ENCODE peak calls at places on chromosomes 12 and 14, in seven cellular contexts. P is colonic mucosa, C is fibroblast of lung, B is mesendoderm, L is neuronal stem cell, N is H1, V is endothelial cell of umbilical vein. U is an unnamed sample.

GRCh38 chr12:50221228-50222008 is 54.2 kb upstream of the CERS5 start:
- DNase-seq in P (no peak), C (peak), B (peak), L (peak), N (no peak), V (peak), U (no peak)

GRCh38 chr12:51371295-51371953 is 19.8 kb downstream of the GALNT6 start:
- DNase-seq in P (no peak), C (peak), B (peak), L (peak), N (no peak), V (peak), U (peak)

GRCh38 chr12:33000016-33000415 is 103.4 kb upstream of the PKP2 start:
- DNase-seq in P (no peak), C (no peak), B (no peak), L (no peak), N (no peak), V (no peak), U (no peak)

GRCh38 chr12:55636116-55636655 is 506 bp upstream of the OR10P1 start:
- DNase-seq in P (no peak), C (no peak), B (no peak), L (no peak), N (no peak), V (no peak), U (no peak)

GRCh38 chr14:31492759-31493498 is 5.1 kb upstream of the GPR33 start:
- DNase-seq in P (no peak), C (no peak), B (no peak), L (no peak), N (no peak), V (no peak), U (no peak)

GRCh38 chr12:123934016-123934620 is 38.5 kb downstream of the CCDC92 start:
- DNase-seq in P (no peak), C (no peak), B (no peak), L (no peak), N (no peak), V (no peak), U (peak)

GRCh38 chr12:66188584-66189475 is at the start of gene IRAK3:
- DNase-seq in P (peak), C (peak), B (peak), L (peak), N (peak), V (peak), U (peak)

GRCh38 chr12:121205491-121205890 is 4.4 kb upstream of the P2RX4 start:
- DNase-seq in P (no peak), C (no peak), B (no peak), L (no peak), N (no peak), V (no peak), U (no peak)

GRCh38 chr12:104736307-104736706 is 221.8 kb downstream of the SLC41A2 start:
- DNase-seq in P (peak), C (peak), B (no peak), L (no peak), N (no peak), V (no peak), U (no peak)

GRCh38 chr12:78210894-78211302 is 380.2 kb downstream of the NAV3 start:
- DNase-seq in P (no peak), C (peak), B (no peak), L (no peak), N (no peak), V (peak), U (peak)

GRCh38 chr12:42568952-42569916 is 20.3 kb downstream of the PRICKLE1 start:
- DNase-seq in P (no peak), C (peak), B (peak), L (peak), N (no peak), V (peak), U (no peak)

GRCh38 chr14:99055816-99056215 is 216.2 kb downstream of the BCL11B start:
- DNase-seq in P (no peak), C (no peak), B (no peak), L (no peak), N (no peak), V (no peak), U (peak)

GRCh38 chr12:107560194-107560905 is 125.2 kb upstream of the PWP1 start:
- DNase-seq in P (no peak), C (no peak), B (peak), L (peak), N (no peak), V (no peak), U (no peak)

GRCh38 chr14:68509188-68509953 is 283.5 kb downstream of the ZFP36L1 start:
- DNase-seq in P (no peak), C (peak), B (no peak), L (no peak), N (peak), V (no peak), U (no peak)

GRCh38 chr12:102010265-102010994 is 51.4 kb downstream of the WASHC3 start:
- DNase-seq in P (no peak), C (no peak), B (no peak), L (no peak), N (no peak), V (no peak), U (no peak)

GRCh38 chr12:107449891-107450290 is 235.7 kb upstream of the PWP1 start:
- DNase-seq in P (no peak), C (no peak), B (no peak), L (no peak), N (no peak), V (no peak), U (no peak)

GRCh38 chr12:52230364-52231281 is 2.4 kb upstream of the KRT7 start:
- DNase-seq in P (no peak), C (peak), B (peak), L (no peak), N (no peak), V (peak), U (peak)

GRCh38 chr14:61177279-61178225 is 103.6 kb downstream of the TMEM30B start:
- DNase-seq in P (no peak), C (peak), B (peak), L (no peak), N (no peak), V (no peak), U (no peak)

GRCh38 chr12:754238-754816 is 1.9 kb downstream of the WNK1 start:
- DNase-seq in P (no peak), C (peak), B (no peak), L (no peak), N (no peak), V (peak), U (no peak)

GRCh38 chr14:68926236-68926635 is 52.9 kb downstream of the ACTN1 start:
- DNase-seq in P (no peak), C (no peak), B (peak), L (no peak), N (no peak), V (no peak), U (no peak)

GRCh38 chr12:50764861-50765324 is 992 bp downstream of the ATF1 start:
- DNase-seq in P (peak), C (peak), B (peak), L (no peak), N (no peak), V (peak), U (no peak)

GRCh38 chr12:132071001-132071810 is 72.9 kb downstream of the DDX51 start:
- DNase-seq in P (no peak), C (no peak), B (no peak), L (no peak), N (no peak), V (no peak), U (no peak)

GRCh38 chr12:122182887-122183587 is at the start of gene LRRC43:
- DNase-seq in P (peak), C (no peak), B (peak), L (peak), N (peak), V (peak), U (peak)

GRCh38 chr14:54772451-54772881 is 130.2 kb downstream of the GCH1 start:
- DNase-seq in P (no peak), C (peak), B (no peak), L (no peak), N (no peak), V (peak), U (no peak)

GRCh38 chr12:95100264-95101190 is 27.1 kb upstream of the NR2C1 start:
- DNase-seq in P (no peak), C (no peak), B (peak), L (no peak), N (no peak), V (no peak), U (no peak)

GRCh38 chr12:113757223-113758002 is 208.7 kb downstream of the RBM19 start:
- DNase-seq in P (no peak), C (no peak), B (peak), L (no peak), N (no peak), V (no peak), U (no peak)

GRCh38 chr14:61280526-61281185 is 482 bp downstream of the TMEM30B start:
- DNase-seq in P (peak), C (peak), B (peak), L (no peak), N (peak), V (peak), U (peak)

GRCh38 chr14:45089813-45090212 is 5.9 kb downstream of the PRPF39 start:
- DNase-seq in P (no peak), C (peak), B (peak), L (no peak), N (no peak), V (no peak), U (no peak)

GRCh38 chr14:95545769-95546168 is 10.9 kb downstream of the GLRX5 start:
- DNase-seq in P (no peak), C (peak), B (peak), L (no peak), N (no peak), V (peak), U (no peak)

GRCh38 chr14:79352026-79352425 is 859.3 kb downstream of the DIO2 start:
- DNase-seq in P (no peak), C (peak), B (no peak), L (no peak), N (no peak), V (no peak), U (no peak)

GRCh38 chr12:53575502-53576264 is 50.5 kb downstream of the ATF7 start:
- DNase-seq in P (peak), C (peak), B (no peak), L (no peak), N (no peak), V (no peak), U (no peak)

GRCh38 chr14:103625361-103626095 is 3.5 kb upstream of the KLC1 start:
- DNase-seq in P (peak), C (no peak), B (no peak), L (no peak), N (no peak), V (no peak), U (no peak)

GRCh38 chr14:93977790-93978581 is 1.6 kb upstream of the ASB2 start:
- DNase-seq in P (no peak), C (no peak), B (no peak), L (no peak), N (no peak), V (no peak), U (peak)

DNA sequence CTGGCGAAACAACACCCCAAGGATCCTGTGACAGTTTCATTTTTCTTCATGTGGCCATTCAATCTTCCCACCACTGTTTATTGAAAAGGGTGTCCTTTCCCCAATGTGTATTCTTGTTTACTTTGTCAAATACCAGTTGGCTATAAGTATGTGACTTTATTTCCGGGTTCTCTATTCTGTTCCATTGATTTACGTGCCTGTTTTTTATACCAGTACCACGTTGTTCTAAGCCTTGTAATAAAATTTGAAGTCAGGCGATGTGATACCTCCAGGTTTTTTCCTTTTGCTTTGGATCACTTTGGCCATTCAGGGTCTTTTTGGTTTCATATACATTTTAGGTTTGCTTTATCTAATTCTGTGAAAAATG is 9.1 kb upstream of the MGAT4C start:
- DNase-seq in P (no peak), C (no peak), B (no peak), L (no peak), N (no peak), V (no peak), U (no peak)
- H3K4me3 ChIP-seq in P (no peak), C (no peak), B (no peak), L (no peak), N (no peak), V (no peak), U (peak)

DNA sequence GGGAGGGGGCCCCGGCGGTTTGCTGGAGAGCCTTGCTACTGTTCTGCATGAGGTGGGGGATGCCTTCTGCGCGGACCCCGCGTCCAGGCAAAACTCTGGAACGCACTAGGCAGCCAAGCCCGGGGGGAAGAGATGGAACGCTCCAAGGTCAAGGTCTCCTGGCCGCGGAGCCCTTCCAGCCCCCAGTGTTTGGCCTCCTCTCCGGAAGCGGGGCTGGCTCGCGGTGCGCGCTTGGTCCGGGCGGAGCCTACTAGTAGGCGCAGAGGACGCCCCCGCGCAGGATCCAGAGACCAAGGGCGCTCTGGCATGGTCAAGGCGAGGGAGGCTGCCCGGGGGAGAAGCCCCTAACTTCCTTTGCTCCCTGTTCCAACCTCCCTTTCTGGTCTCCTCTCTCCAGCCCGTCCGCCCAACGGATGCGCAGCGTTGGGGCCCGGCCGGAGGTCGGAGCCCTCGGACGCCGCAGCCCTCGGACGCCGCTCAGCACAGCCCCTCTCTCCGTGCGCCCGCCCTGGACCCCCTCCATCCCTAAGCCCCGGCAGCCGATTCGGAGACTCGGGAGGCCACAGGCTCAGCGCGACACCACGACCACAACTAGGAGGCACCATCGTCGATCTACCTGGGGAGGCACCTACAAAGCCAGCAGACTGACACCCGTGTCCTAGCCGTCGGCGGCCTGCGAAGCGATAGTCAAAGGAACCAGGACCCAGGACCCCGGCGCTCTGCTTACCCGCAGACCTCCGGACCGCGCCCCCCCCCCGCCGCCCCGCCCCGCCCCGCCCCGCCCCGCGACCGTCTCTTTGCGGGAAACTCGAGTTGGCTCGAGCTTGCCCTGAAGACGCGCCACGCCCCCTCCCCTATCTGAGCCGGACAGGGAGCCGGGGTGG is 587 bp upstream of the KCNK13 start:
- DNase-seq in P (no peak), C (no peak), B (peak), L (no peak), N (peak), V (no peak), U (peak)
- H3K9ac ChIP-seq in P (no peak), C (no peak), B (peak), L (no peak), N (no peak), V (no peak), U (no peak)

GRCh38 chr14:73634333-73634833 is 10.4 kb upstream of the DNAL1 start:
- DNase-seq in P (peak), C (no peak), B (peak), L (peak), N (peak), V (peak), U (peak)
- H3K4me3 ChIP-seq in P (peak), C (peak), B (no peak), L (peak), N (peak), V (no peak), U (peak)

GRCh38 chr12:11654338-11654737 is 4.9 kb downstream of the ETV6 start:
- DNase-seq in P (no peak), C (no peak), B (no peak), L (no peak), N (no peak), V (no peak), U (no peak)

GRCh38 chr12:11651377-11651776 is 1.9 kb downstream of the ETV6 start:
- DNase-seq in P (no peak), C (peak), B (no peak), L (no peak), N (no peak), V (no peak), U (no peak)

GRCh38 chr12:11651785-11652184 is 2.3 kb downstream of the ETV6 start:
- DNase-seq in P (no peak), C (peak), B (no peak), L (no peak), N (no peak), V (peak), U (no peak)

GRCh38 chr12:11652351-11653040 is 3.0 kb downstream of the ETV6 start:
- DNase-seq in P (peak), C (peak), B (no peak), L (no peak), N (no peak), V (peak), U (no peak)

GRCh38 chr12:11653215-11653753 is 3.8 kb downstream of the ETV6 start:
- DNase-seq in P (no peak), C (peak), B (no peak), L (no peak), N (no peak), V (peak), U (no peak)
- H3K9ac ChIP-seq in P (peak), C (no peak), B (peak), L (no peak), N (no peak), V (no peak), U (no peak)

U was measured in kidney.